ENCODE peak calls at places on chromosomes 11 and 22, in eight cellular contexts. S is neural progenitor cell, G is suprapubic skin, X is ovary, R is HepG2, M is mesendoderm, V is spleen, Y is upper lobe of left lung. P is an unnamed sample. For H3K36me3, the result is how much of the 10 kb centered on the place peaks cover.

GRCh38 chr11:75474878-75475766 is 42.1 kb upstream of the KLHL35 start:
- DNase-seq in Y (no peak), M (peak), X (peak), G (no peak), V (peak), R (no peak), S (peak), P (peak)

GRCh38 chr11:126146454-126147192 is 64.8 kb downstream of the RPUSD4 start:
- DNase-seq in S (peak), M (peak), Y (peak), G (no peak), R (peak), X (no peak), V (peak), P (no peak)

GRCh38 chr11:117882539-117882938 is 6.1 kb upstream of the FXYD6 start:
- DNase-seq in M (no peak), Y (no peak), G (no peak), S (no peak), V (no peak), R (no peak), X (no peak), P (peak)

GRCh38 chr11:78841451-78842060 is 266.9 kb upstream of the NARS2 start:
- DNase-seq in R (no peak), M (peak), G (no peak), Y (no peak), X (peak), V (no peak), S (no peak), P (no peak)

GRCh38 chr22:19514831-19515565 is 9.2 kb downstream of the CLDN5 start:
- DNase-seq in R (no peak), S (no peak), M (no peak), G (no peak), X (no peak), V (no peak), Y (no peak), P (no peak)

GRCh38 chr11:112958670-112959069 is 2.5 kb upstream of the NCAM1 start:
- DNase-seq in Y (no peak), M (peak), X (no peak), S (no peak), R (no peak), V (no peak), G (no peak), P (no peak)

GRCh38 chr11:96486890-96487633 is 97.2 kb downstream of the JRKL start:
- DNase-seq in Y (no peak), S (peak), X (no peak), G (no peak), V (no peak), M (peak), R (peak), P (no peak)

GRCh38 chr11:2166091-2166851 is 5.3 kb upstream of the INS start:
- DNase-seq in V (no peak), G (no peak), Y (peak), M (peak), R (no peak), X (peak), S (peak), P (peak)

GRCh38 chr11:3169235-3169951 is 4.3 kb upstream of the OSBPL5 start:
- DNase-seq in M (peak), V (peak), G (peak), X (no peak), Y (peak), S (peak), R (no peak), P (no peak)

GRCh38 chr11:75768909-75769771 is 562 bp downstream of the DGAT2 start:
- DNase-seq in V (no peak), Y (no peak), M (peak), R (no peak), X (peak), G (no peak), S (no peak), P (no peak)

GRCh38 chr11:199782-200181 is 6.9 kb downstream of the SCGB1C1 start:
- DNase-seq in S (no peak), Y (no peak), G (peak), V (peak), X (no peak), M (peak), R (no peak), P (no peak)

GRCh38 chr11:44005076-44005800 is 42.5 kb upstream of the ACCSL start:
- DNase-seq in Y (no peak), X (peak), M (no peak), R (no peak), S (peak), V (no peak), G (no peak), P (peak)

GRCh38 chr11:14974021-14974698 is 2.0 kb upstream of the CALCA start:
- DNase-seq in V (no peak), Y (peak), S (peak), G (no peak), X (no peak), R (no peak), M (peak), P (no peak)

GRCh38 chr11:86719781-86720463 is 47.5 kb upstream of the ME3 start:
- DNase-seq in X (no peak), R (no peak), V (no peak), M (peak), S (no peak), Y (no peak), G (no peak), P (no peak)

GRCh38 chr11:77775941-77776340 is 44.6 kb downstream of the RSF1 start:
- DNase-seq in M (no peak), S (no peak), R (no peak), Y (no peak), X (no peak), V (no peak), G (no peak), P (no peak)

GRCh38 chr11:42422094-42422493 is 889.7 kb upstream of the API5 start:
- DNase-seq in V (no peak), X (no peak), Y (no peak), R (no peak), S (no peak), M (no peak), G (no peak), P (no peak)

GRCh38 chr11:120013325-120014250 is 124.3 kb downstream of the TRIM29 start:
- DNase-seq in X (no peak), G (no peak), Y (peak), V (no peak), M (peak), R (peak), S (peak), P (peak)

GRCh38 chr11:77381749-77382693 is 80.5 kb upstream of the GDPD4 start:
- DNase-seq in M (no peak), R (no peak), X (no peak), S (no peak), Y (no peak), G (no peak), V (no peak), P (no peak)

GRCh38 chr11:80900265-80900664 is 1459.4 kb upstream of the TENM4 start:
- DNase-seq in X (no peak), V (no peak), S (no peak), M (no peak), Y (no peak), R (no peak), G (no peak), P (no peak)

GRCh38 chr11:12455938-12456337 is 78.6 kb downstream of the PARVA start:
- DNase-seq in M (no peak), Y (no peak), V (no peak), G (no peak), S (no peak), R (no peak), X (no peak), P (no peak)

GRCh38 chr22:43515902-43516301 is 104.1 kb downstream of the MPPED1 start:
- DNase-seq in G (no peak), R (no peak), Y (peak), S (no peak), V (no peak), M (peak), X (no peak), P (no peak)

GRCh38 chr22:44819966-44820631 is 67.7 kb downstream of the ARHGAP8 start:
- DNase-seq in R (no peak), G (no peak), V (peak), X (no peak), Y (no peak), M (peak), S (no peak), P (no peak)

GRCh38 chr11:2677127-2677526 is 22.7 kb downstream of the KCNQ1OT1 start:
- DNase-seq in Y (no peak), X (no peak), G (no peak), S (no peak), M (no peak), R (no peak), V (no peak), P (no peak)

GRCh38 chr11:104198576-104198975 is 34.6 kb upstream of the PDGFD start:
- DNase-seq in X (no peak), V (no peak), G (no peak), R (no peak), S (no peak), M (no peak), Y (no peak), P (no peak)

GRCh38 chr11:75938543-75938942 is 123.5 kb downstream of the UVRAG start:
- DNase-seq in M (no peak), G (no peak), S (no peak), X (no peak), R (no peak), Y (no peak), V (no peak), P (no peak)

GRCh38 chr11:14369598-14369997 is 10.6 kb upstream of the RRAS2 start:
- DNase-seq in X (no peak), Y (no peak), G (no peak), M (peak), R (no peak), S (no peak), V (no peak), P (no peak)

GRCh38 chr22:35684270-35684700 is 33.4 kb upstream of the APOL5 start:
- DNase-seq in G (no peak), R (peak), Y (no peak), S (peak), V (no peak), M (peak), X (no peak), P (peak)

GRCh38 chr22:36087784-36088183 is 59.2 kb upstream of the RBFOX2 start:
- DNase-seq in G (no peak), V (no peak), R (no peak), X (no peak), M (no peak), Y (no peak), S (no peak), P (no peak)

GRCh38 chr11:9574556-9574805 is 1.0 kb downstream of the WEE1 start:
- DNase-seq in X (peak), Y (peak), G (no peak), R (no peak), S (peak), M (peak), V (peak), P (no peak)

GRCh38 chr22:39179401-39179827 is 26.9 kb upstream of the CBX7 start:
- DNase-seq in G (no peak), R (no peak), M (peak), S (peak), X (no peak), V (peak), Y (no peak), P (no peak)

GRCh38 chr11:3178349-3178748 is 13.2 kb upstream of the OSBPL5 start:
- DNase-seq in G (no peak), Y (no peak), S (no peak), M (no peak), X (no peak), R (no peak), V (no peak), P (no peak)

GRCh38 chr22:30383061-30383460 is 4.2 kb downstream of the RNF215 start:
- DNase-seq in R (no peak), Y (no peak), S (no peak), M (no peak), X (no peak), G (no peak), V (no peak), P (peak)

GRCh38 chr22:30380011-30380410 is 7.2 kb downstream of the RNF215 start:
- DNase-seq in S (no peak), Y (no peak), R (no peak), G (no peak), X (no peak), M (no peak), V (no peak), P (no peak)

GRCh38 chr22:30385913-30386312 is 1.3 kb downstream of the RNF215 start:
- DNase-seq in R (no peak), S (no peak), M (no peak), X (no peak), G (no peak), V (no peak), Y (no peak), P (no peak)

GRCh38 chr22:30381250-30381649 is 6.0 kb downstream of the RNF215 start:
- DNase-seq in X (no peak), S (no peak), R (no peak), V (no peak), G (no peak), Y (no peak), M (no peak), P (no peak)

DNA sequence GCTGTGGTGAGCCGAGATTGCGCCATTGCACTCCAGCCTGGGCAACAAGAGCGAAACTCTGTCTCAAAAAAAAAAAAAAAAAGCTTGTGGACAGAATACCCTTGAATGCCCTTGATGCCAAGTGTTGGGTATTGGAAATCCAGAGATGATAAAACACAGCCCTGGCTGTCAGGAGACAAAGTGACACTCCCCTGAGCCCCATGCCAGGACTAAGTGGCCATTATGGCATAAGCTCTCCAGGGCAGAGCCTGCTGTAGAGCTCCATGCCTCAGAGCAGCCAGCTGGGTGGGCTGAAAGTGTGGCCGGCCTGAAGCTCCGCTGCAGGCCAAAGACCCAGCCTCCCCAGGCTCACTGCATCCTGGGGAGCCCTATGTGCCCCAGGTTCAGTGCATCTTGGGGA is 4.9 kb downstream of the RNF215 start:
- DNase-seq in Y (no peak), M (no peak), X (no peak), G (no peak), R (no peak), S (no peak), V (no peak), P (no peak)
- H3K36me3 ChIP-seq in Y (under half), M (under half), X (under half), G (under half), R (under half), S (under half), V (half or more), P (under half)

GRCh38 chr11:34565417-34566208 is 52.0 kb upstream of the ELF5 start:
- DNase-seq in V (no peak), X (no peak), S (peak), M (peak), G (no peak), R (peak), Y (no peak), P (peak)

GRCh38 chr11:34566736-34567135 is 53.1 kb upstream of the ELF5 start:
- DNase-seq in R (no peak), G (no peak), S (no peak), V (no peak), M (no peak), Y (no peak), X (no peak), P (no peak)

GRCh38 chr11:34564807-34565241 is 51.2 kb upstream of the ELF5 start:
- DNase-seq in M (peak), X (no peak), R (peak), G (no peak), Y (no peak), S (no peak), V (no peak), P (no peak)

GRCh38 chr11:34567733-34568132 is 53.2 kb upstream of the EHF start:
- DNase-seq in M (peak), R (no peak), Y (no peak), S (no peak), X (no peak), G (no peak), V (no peak), P (no peak)

GRCh38 chr11:34566209-34566551 is 52.6 kb upstream of the ELF5 start:
- DNase-seq in R (peak), S (no peak), M (no peak), X (no peak), G (no peak), Y (no peak), V (no peak), P (no peak)
- H3K4me3 ChIP-seq in R (no peak), S (no peak), M (no peak), X (no peak), G (no peak), Y (no peak), V (no peak), P (no peak)

GRCh38 chr22:29642694-29643093 is 39.3 kb downstream of the NF2 start:
- DNase-seq in M (no peak), R (no peak), X (no peak), G (no peak), V (no peak), Y (no peak), S (no peak), P (no peak)
- H3K36me3 ChIP-seq in M (under half), R (under half), X (under half), G (under half), V (half or more), Y (under half), S (under half), P (under half)

GRCh38 chr11:74449369-74449931 is 17.9 kb downstream of the KCNE3 start:
- DNase-seq in R (peak), V (no peak), Y (no peak), S (peak), M (peak), G (no peak), X (no peak), P (peak)
- H3K4me3 ChIP-seq in R (no peak), V (no peak), Y (no peak), S (no peak), M (no peak), G (no peak), X (no peak), P (no peak)

DNA sequence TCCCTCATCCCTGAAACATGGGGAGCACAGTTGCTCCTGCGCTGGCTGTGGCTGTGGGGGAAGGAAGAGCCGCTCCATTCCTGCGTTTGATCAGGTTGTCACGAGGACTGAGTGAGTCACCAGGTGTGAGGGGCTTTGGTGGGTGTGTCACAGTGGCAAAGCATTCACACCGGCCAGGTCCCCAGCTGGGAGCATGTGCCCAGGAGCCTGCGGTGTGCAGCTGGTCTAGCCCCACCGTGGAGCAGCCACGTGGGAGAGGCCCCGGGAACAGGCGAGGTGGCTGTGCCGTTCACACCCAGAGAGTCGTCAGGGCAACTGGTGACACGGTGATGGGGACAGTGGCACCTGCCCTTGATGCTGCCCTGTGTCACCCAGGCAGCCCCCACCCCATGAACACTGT is 47.6 kb upstream of the PPARA start:
- DNase-seq in M (peak), R (no peak), Y (no peak), G (no peak), V (no peak), S (no peak), X (no peak), P (no peak)
- H3K36me3 ChIP-seq in M (under half), R (under half), Y (half or more), G (half or more), V (half or more), S (under half), X (under half), P (half or more)

GRCh38 chr11:30581646-30582045 is 4.5 kb downstream of the MPPED2 start:
- DNase-seq in S (no peak), M (no peak), R (no peak), X (no peak), G (no peak), V (no peak), Y (no peak), P (no peak)

GRCh38 chr11:30586251-30587144 is at the start of gene MPPED2:
- DNase-seq in R (no peak), M (peak), S (peak), V (peak), Y (no peak), X (peak), G (peak), P (peak)

GRCh38 chr11:30585892-30586250 is 282 bp downstream of the MPPED2 start:
- DNase-seq in G (no peak), S (peak), M (no peak), R (no peak), V (no peak), X (no peak), Y (peak), P (no peak)

GRCh38 chr11:30585067-30585891 is 874 bp downstream of the MPPED2 start:
- DNase-seq in V (peak), G (peak), Y (peak), S (peak), R (no peak), M (peak), X (no peak), P (no peak)

GRCh38 chr11:30583505-30584280 is 2.5 kb downstream of the MPPED2 start:
- DNase-seq in S (peak), V (no peak), X (no peak), Y (peak), R (no peak), M (peak), G (peak), P (no peak)
- H3K4me3 ChIP-seq in S (peak), V (no peak), X (peak), Y (peak), R (no peak), M (no peak), G (peak), P (no peak)

DNA sequence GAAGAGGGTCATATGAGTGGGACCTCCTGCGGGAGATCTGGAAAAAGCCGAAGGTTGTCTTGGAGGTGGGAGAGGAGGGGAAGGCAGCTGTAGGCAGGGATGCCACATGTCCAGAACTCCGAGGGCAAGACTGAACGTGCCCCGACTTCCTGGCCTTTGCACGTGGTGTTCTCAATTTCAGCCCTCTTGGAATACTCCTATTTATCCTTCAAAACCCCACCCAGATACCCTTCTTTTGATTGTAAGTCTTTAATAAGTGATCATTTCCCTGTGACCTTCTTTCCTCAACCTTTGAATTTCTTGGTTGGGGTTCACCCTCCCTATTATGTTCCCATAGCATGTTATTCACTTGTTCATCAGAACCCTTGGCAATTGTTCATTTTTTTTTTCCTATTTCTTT is 95.3 kb upstream of the CRYBB3 start:
- DNase-seq in R (no peak), X (no peak), Y (no peak), S (no peak), G (no peak), V (no peak), M (no peak), P (no peak)
- H3K36me3 ChIP-seq in R (under half), X (under half), Y (under half), S (under half), G (under half), V (under half), M (under half), P (under half)

GRCh38 chr11:66051766-66052663 is at the start of gene SF3B2:
- DNase-seq in R (peak), M (peak), Y (peak), V (peak), X (peak), S (peak), G (peak), P (peak)

GRCh38 chr11:66052664-66052982 is 459 bp downstream of the SF3B2 start:
- DNase-seq in R (no peak), V (no peak), G (no peak), X (no peak), S (no peak), Y (no peak), M (no peak), P (no peak)

GRCh38 chr11:66048525-66049313 is at the start of gene GAL3ST3:
- DNase-seq in V (peak), Y (peak), M (peak), G (no peak), S (peak), X (no peak), R (no peak), P (no peak)

GRCh38 chr11:66051371-66051765 is 796 bp upstream of the SF3B2 start:
- DNase-seq in S (no peak), G (no peak), X (no peak), Y (no peak), M (no peak), R (no peak), V (peak), P (no peak)

GRCh38 chr11:66050581-66051231 is 1.5 kb upstream of the SF3B2 start:
- DNase-seq in R (no peak), S (no peak), M (peak), X (no peak), V (peak), Y (no peak), G (no peak), P (no peak)
- H3K4me3 ChIP-seq in R (peak), S (peak), M (no peak), X (no peak), V (no peak), Y (no peak), G (no peak), P (no peak)

GRCh38 chr22:40310081-40310770 is 36.1 kb upstream of the ADSL start:
- DNase-seq in R (no peak), V (no peak), G (no peak), S (no peak), M (peak), X (no peak), Y (no peak), P (no peak)
- H3K36me3 ChIP-seq in R (under half), V (half or more), G (half or more), S (under half), M (under half), X (under half), Y (half or more), P (half or more)